ENCODE peak calls at places on chromosome 19, in nine cellular contexts. M, N, L, R, A, T, Z, U and G are unnamed samples.

GRCh38 chr19:47255947-47256687 is at the start of gene CCDC9:
- DNase-seq in T (peak), U (peak), Z (peak), M (peak), L (peak), R (peak), A (peak), N (peak), G (peak)

GRCh38 chr19:42325896-42326771 is 699 bp downstream of the MEGF8 start:
- DNase-seq in L (no peak), M (peak), R (peak), Z (no peak), U (no peak), N (peak), A (peak), T (no peak), G (no peak)

GRCh38 chr19:2185734-2186070 is 22.0 kb downstream of the DOT1L start:
- DNase-seq in Z (no peak), R (no peak), A (no peak), N (no peak), L (no peak), U (no peak), M (no peak), T (no peak), G (no peak)

GRCh38 chr19:43774103-43774939 is 6.5 kb downstream of the KCNN4 start:
- DNase-seq in L (no peak), Z (peak), T (peak), U (no peak), R (peak), A (no peak), M (peak), N (peak), G (no peak)

GRCh38 chr19:3507371-3508120 is 1.4 kb downstream of the FZR1 start:
- DNase-seq in A (no peak), T (no peak), Z (no peak), N (no peak), R (no peak), L (no peak), M (no peak), U (no peak), G (no peak)

GRCh38 chr19:1068111-1069001 is 1.4 kb downstream of the ARHGAP45 start:
- DNase-seq in Z (no peak), M (peak), U (no peak), N (peak), T (no peak), R (peak), A (peak), L (no peak), G (no peak)

GRCh38 chr19:8567522-8568172 is 9.6 kb downstream of the MYO1F start:
- DNase-seq in U (no peak), T (no peak), L (no peak), Z (peak), R (peak), N (no peak), A (no peak), M (no peak), G (no peak)

GRCh38 chr19:51980116-51980736 is 6.4 kb downstream of the ZNF350 start:
- DNase-seq in M (no peak), T (no peak), L (no peak), N (no peak), U (no peak), Z (no peak), R (no peak), A (no peak), G (no peak)

GRCh38 chr19:17294051-17294891 is 9.0 kb downstream of the ABHD8 start:
- DNase-seq in A (peak), Z (no peak), T (no peak), R (no peak), L (no peak), N (peak), M (no peak), U (no peak), G (no peak)

GRCh38 chr19:2050991-2051770 is at the start of gene MKNK2:
- DNase-seq in A (peak), Z (peak), N (peak), R (peak), T (peak), M (peak), U (peak), L (peak), G (peak)

GRCh38 chr19:18416778-18417249 is 2.4 kb upstream of the SSBP4 start:
- DNase-seq in L (no peak), N (peak), Z (peak), U (no peak), T (peak), M (peak), A (no peak), R (peak), G (peak)

GRCh38 chr19:46902402-46902766 is 41.6 kb downstream of the ARHGAP35 start:
- DNase-seq in R (no peak), M (no peak), T (no peak), N (no peak), Z (no peak), L (no peak), U (no peak), A (no peak), G (no peak)

GRCh38 chr19:2274185-2274711 is 7.7 kb downstream of the PEAK3 start:
- DNase-seq in T (no peak), M (no peak), U (no peak), R (no peak), A (no peak), Z (no peak), N (no peak), L (no peak), G (no peak)

GRCh38 chr19:57641715-57642234 is 8.8 kb downstream of the ZNF211 start:
- DNase-seq in R (no peak), L (no peak), T (no peak), M (no peak), N (no peak), Z (no peak), U (no peak), A (no peak), G (no peak)